ENCODE peak calls at places on chromosomes 2 and 18, in seven cellular contexts. W is iPS-NIHi11; L is NCI-H2081; B is aorta; F is GM04503; Z is activated naive CD8-positive, alpha-beta T cell treated with anti-CD3 and anti-CD28 coated beads for 36 hours; N is endothelial cell. S is an unnamed sample.

GRCh38 chr2:175396696-175397095 is 215.2 kb upstream of the ATP5MC3 start:
- DNase-seq in L (no peak), N (no peak), F (no peak), W (no peak), Z (no peak), B (no peak), S (no peak)

GRCh38 chr18:36758001-36758400 is 70.8 kb downstream of the TPGS2 start:
- DNase-seq in Z (no peak), F (peak; percentile 37), L (no peak), W (no peak), B (no peak), N (no peak), S (peak; percentile 35)

GRCh38 chr2:238596571-238597551 is 170.1 kb downstream of the ASB1 start:
- DNase-seq in Z (no peak), F (peak; percentile 88), N (no peak), L (no peak), W (peak; percentile 43), B (peak; percentile 73), S (peak; percentile 93)

GRCh38 chr18:56235773-56236115 is 402.6 kb downstream of the TXNL1 start:
- DNase-seq in N (no peak), Z (no peak), L (no peak), W (no peak), F (no peak), B (no peak), S (peak; percentile 26)

GRCh38 chr2:51650769-51651168 is 618.8 kb upstream of the NRXN1 start:
- DNase-seq in N (no peak), F (no peak), W (no peak), Z (no peak), B (no peak), L (no peak), S (no peak)

GRCh38 chr2:38074775-38075435 is 1.0 kb downstream of the CYP1B1 start:
- DNase-seq in Z (peak; percentile 19), N (peak; percentile 48), B (peak; percentile 62), L (no peak), W (peak; percentile 50), F (no peak), S (peak; percentile 58)

GRCh38 chr2:184154438-184154837 is 443.9 kb upstream of the ZNF804A start:
- DNase-seq in W (peak; percentile 8), Z (no peak), F (no peak), L (no peak), N (no peak), B (no peak), S (peak; percentile 36)

GRCh38 chr2:69499966-69500365 is 62.7 kb upstream of the NFU1 start:
- DNase-seq in Z (no peak), W (no peak), N (no peak), B (no peak), F (no peak), L (no peak), S (no peak)

GRCh38 chr2:38933653-38934052 is 44.0 kb downstream of the ARHGEF33 start:
- DNase-seq in Z (no peak), B (no peak), F (peak; percentile 37), W (no peak), L (no peak), N (no peak), S (peak; percentile 11)

GRCh38 chr18:37712776-37713175 is 147.2 kb upstream of the CELF4 start:
- DNase-seq in W (no peak), F (no peak), Z (no peak), N (no peak), L (no peak), B (no peak), S (no peak)

GRCh38 chr2:235658371-235659174 is 164.7 kb downstream of the AGAP1 start:
- DNase-seq in N (peak; percentile 39), F (no peak), W (peak; percentile 68), L (no peak), B (no peak), Z (no peak), S (no peak)

GRCh38 chr2:105768176-105768575 is 23.5 kb downstream of the NCK2 start:
- DNase-seq in L (no peak), F (no peak), Z (no peak), B (no peak), W (no peak), N (no peak), S (no peak)

GRCh38 chr18:79517322-79517721 is 121.6 kb downstream of the NFATC1 start:
- DNase-seq in N (peak; percentile 27), W (no peak), B (peak; percentile 40), Z (peak; percentile 66), L (no peak), F (no peak), S (no peak)

GRCh38 chr2:168890006-168890782 is at the start of gene SPC25:
- DNase-seq in W (peak; percentile 97), F (peak; percentile 54), Z (peak; percentile 88), N (peak; percentile 86), L (peak; percentile 93), B (peak; percentile 92), S (peak; percentile 71)

GRCh38 chr2:117980783-117981676 is 32.8 kb downstream of the CCDC93 start:
- DNase-seq in Z (no peak), N (no peak), F (peak; percentile 96), W (no peak), B (no peak), L (no peak), S (peak; percentile 95)

GRCh38 chr2:95174031-95174430 is 8.4 kb downstream of the ZNF2 start:
- DNase-seq in L (no peak), W (no peak), F (no peak), N (no peak), Z (no peak), B (no peak), S (no peak)

GRCh38 chr18:76212958-76213357 is 282.1 kb downstream of the ZNF516 start:
- DNase-seq in Z (no peak), F (no peak), N (no peak), L (peak; percentile 93), B (no peak), W (no peak), S (no peak)

GRCh38 chr2:101895819-101896322 is 95.9 kb upstream of the IL1R2 start:
- DNase-seq in F (no peak), L (no peak), B (no peak), N (no peak), W (no peak), Z (no peak), S (no peak)

GRCh38 chr18:11809895-11810294 is 41.3 kb upstream of the CHMP1B start:
- DNase-seq in W (no peak), F (no peak), L (no peak), N (no peak), B (no peak), Z (no peak), S (no peak)

GRCh38 chr2:97919858-97920257 is 75.9 kb downstream of the TMEM131 start:
- DNase-seq in Z (no peak), W (peak; percentile 5), L (no peak), N (no peak), B (no peak), F (no peak), S (no peak)

GRCh38 chr18:317618-318017 is 49.8 kb upstream of the THOC1 start:
- DNase-seq in N (no peak), F (no peak), L (no peak), W (no peak), B (no peak), Z (no peak), S (no peak)

GRCh38 chr2:84458436-84459027 is 548 bp downstream of the SUCLG1 start:
- DNase-seq in W (no peak), B (no peak), Z (peak; percentile 17), F (no peak), L (no peak), N (no peak), S (no peak)

GRCh38 chr2:98295721-98296414 is 50.4 kb upstream of the CNGA3 start:
- DNase-seq in L (no peak), Z (no peak), B (no peak), F (no peak), W (no peak), N (no peak), S (no peak)

GRCh38 chr2:73295751-73296400 is 2.5 kb upstream of the EGR4 start:
- DNase-seq in W (peak; percentile 39), L (no peak), B (no peak), Z (no peak), N (no peak), F (no peak), S (no peak)

GRCh38 chr2:141555876-141556470 is 574.8 kb downstream of the LRP1B start:
- DNase-seq in W (no peak), Z (no peak), L (no peak), B (no peak), N (no peak), F (no peak), S (no peak)

GRCh38 chr2:201781583-201782051 is 884 bp upstream of the ALS2 start:
- DNase-seq in N (no peak), L (peak; percentile 6), F (no peak), Z (no peak), B (peak; percentile 48), W (peak; percentile 22), S (no peak)

GRCh38 chr2:19871836-19872235 is 29.9 kb downstream of the TTC32 start:
- DNase-seq in N (no peak), W (no peak), Z (no peak), F (no peak), L (no peak), B (no peak), S (no peak)

S was measured in astrocyte.